ENCODE peak calls at places on chromosomes 11 and 22, in six cellular contexts. N, M, F, X, W and J are unnamed samples.

GRCh38 chr11:9759519-9760179 is 95.8 kb downstream of the SWAP70 start:
- DNase-seq in M (peak), X (no peak), W (no peak), N (peak), F (peak), J (no peak)

GRCh38 chr11:126114486-126115252 is 52.0 kb upstream of the CDON start:
- DNase-seq in M (peak), N (no peak), W (no peak), X (no peak), F (no peak), J (peak)

GRCh38 chr22:42152661-42153270 is 22.2 kb upstream of the CYP2D6 start:
- DNase-seq in M (no peak), W (no peak), X (no peak), F (no peak), N (no peak), J (no peak)

GRCh38 chr22:49825944-49826602 is 1.6 kb downstream of the BRD1 start:
- DNase-seq in M (peak), F (no peak), X (no peak), W (no peak), N (peak), J (no peak)

GRCh38 chr11:1520987-1521349 is 34.4 kb upstream of the MOB2 start:
- DNase-seq in X (no peak), F (no peak), W (no peak), N (no peak), M (peak), J (no peak)

GRCh38 chr22:20117656-20118571 is 888 bp upstream of the TRMT2A start:
- DNase-seq in N (peak), W (no peak), X (peak), M (peak), F (peak), J (no peak)

GRCh38 chr11:116980136-116980793 is 118.0 kb downstream of the SIK3 start:
- DNase-seq in W (no peak), X (no peak), N (no peak), F (peak), M (peak), J (no peak)

GRCh38 chr11:110529043-110529442 is 99.3 kb downstream of the FDX1 start:
- DNase-seq in X (no peak), F (no peak), M (peak), W (peak), N (no peak), J (peak)

GRCh38 chr22:38106814-38107578 is 3.5 kb downstream of the BAIAP2L2 start:
- DNase-seq in X (no peak), W (no peak), F (no peak), N (no peak), M (no peak), J (no peak)

GRCh38 chr11:75435571-75435925 is 2.5 kb upstream of the KLHL35 start:
- DNase-seq in F (no peak), M (no peak), X (no peak), W (no peak), N (no peak), J (no peak)

GRCh38 chr22:40797427-40797826 is 21.7 kb downstream of the SLC25A17 start:
- DNase-seq in W (no peak), M (no peak), F (no peak), X (no peak), N (no peak), J (no peak)

GRCh38 chr11:73095613-73096012 is 46.5 kb downstream of the FCHSD2 start:
- DNase-seq in X (no peak), N (no peak), W (no peak), M (no peak), F (no peak), J (no peak)

GRCh38 chr11:61747389-61748285 is 4.8 kb upstream of the MYRF start:
- DNase-seq in M (peak), F (peak), W (peak), X (peak), N (peak), J (peak)

GRCh38 chr11:68365943-68366435 is 53.6 kb downstream of the LRP5 start:
- DNase-seq in M (no peak), F (no peak), X (no peak), W (no peak), N (no peak), J (no peak)

GRCh38 chr11:31295308-31295707 is 74.2 kb downstream of the DCDC1 start:
- DNase-seq in W (no peak), M (no peak), N (no peak), X (no peak), F (no peak), J (peak)

GRCh38 chr11:10478574-10479550 is 23.8 kb downstream of the AMPD3 start:
- DNase-seq in X (no peak), M (no peak), W (no peak), F (no peak), N (no peak), J (peak)

GRCh38 chr11:107961480-107961879 is 33.2 kb downstream of the RAB39A start:
- DNase-seq in F (peak), N (no peak), W (no peak), X (no peak), M (no peak), J (no peak)